ENCODE peak calls at places on chromosomes 2 and 18, in nine cellular contexts. L is NCI-H146; K is CD4-positive, CD25-positive, alpha-beta regulatory T cell; V is iPS-NIHi11; D is activated T-helper 9 cell treated with anti-CD3 and anti-CD28 coated beads, Interleukin-2, amount 50 U/mL, for 16 hours; Y is iris pigment epithelial cell; E is HuH-7; P is lower leg skin; N is psoas muscle. M is an unnamed sample.
A peak's percentile ranks its signal among the peaks of the same experiment; 100 is the strongest.

GRCh38 chr2:128041561-128041960 is 13.7 kb upstream of the SAP130 start:
- DNase-seq in V (no peak), P (no peak), E (no peak), L (no peak), K (no peak), N (no peak), D (no peak), Y (no peak), M (no peak)

GRCh38 chr2:28896906-28897305 is 2.4 kb downstream of the WDR43 start:
- DNase-seq in E (no peak), Y (peak; percentile 47), D (no peak), L (no peak), K (no peak), N (no peak), P (no peak), V (no peak), M (peak; percentile 71)

GRCh38 chr2:206296128-206296527 is 21.7 kb downstream of the ZDBF2 start:
- DNase-seq in Y (peak; percentile 86), V (no peak), P (no peak), N (no peak), K (no peak), E (no peak), D (no peak), L (no peak), M (peak; percentile 17)

GRCh38 chr2:10880586-10881321 is 31.0 kb upstream of the KCNF1 start:
- DNase-seq in P (no peak), N (no peak), D (no peak), K (peak; percentile 41), V (no peak), L (no peak), E (no peak), Y (no peak), M (no peak)

GRCh38 chr2:111950241-111950640 is 51.8 kb downstream of the MERTK start:
- DNase-seq in D (no peak), K (no peak), N (no peak), L (no peak), V (no peak), P (no peak), Y (no peak), E (no peak), M (no peak)

GRCh38 chr18:55083461-55083860 is 124.2 kb upstream of the CCDC68 start:
- DNase-seq in L (no peak), N (no peak), Y (peak; percentile 62), D (no peak), E (no peak), K (no peak), V (no peak), P (no peak), M (peak; percentile 52)

GRCh38 chr2:64288321-64288931 is 144.2 kb upstream of the PELI1 start:
- DNase-seq in K (no peak), E (no peak), V (peak; percentile 56), Y (peak; percentile 84), D (no peak), L (no peak), P (no peak), N (no peak), M (peak; percentile 83)

GRCh38 chr2:68237404-68237803 is 14.9 kb downstream of the PPP3R1 start:
- DNase-seq in P (no peak), Y (peak; percentile 80), E (no peak), K (no peak), L (no peak), N (no peak), D (no peak), V (no peak), M (peak; percentile 68)

GRCh38 chr2:219851801-219852481 is 224.5 kb downstream of the SLC4A3 start:
- DNase-seq in P (no peak), K (no peak), Y (peak; percentile 6), E (no peak), N (no peak), D (no peak), V (peak; percentile 27), L (no peak), M (peak; percentile 23)

GRCh38 chr2:45765847-45766254 is 114.4 kb downstream of the PRKCE start:
- DNase-seq in D (no peak), K (no peak), L (no peak), V (no peak), P (no peak), N (no peak), Y (no peak), E (no peak), M (peak; percentile 36)

GRCh38 chr18:32060026-32060425 is 31.6 kb upstream of the RNF138 start:
- DNase-seq in L (no peak), V (no peak), E (no peak), P (no peak), D (no peak), K (peak; percentile 30), N (no peak), Y (no peak), M (no peak)

GRCh38 chr18:22439447-22439846 is 21.7 kb upstream of the CTAGE1 start:
- DNase-seq in N (no peak), Y (peak; percentile 48), L (no peak), K (no peak), E (no peak), D (no peak), P (no peak), V (no peak), M (peak; percentile 63)

GRCh38 chr2:85710687-85711577 is 16.8 kb downstream of the GNLY start:
- DNase-seq in V (no peak), E (no peak), Y (peak; percentile 41), L (no peak), K (no peak), D (no peak), N (peak; percentile 60), P (peak; percentile 88), M (no peak)

GRCh38 chr2:20457027-20457426 is 10.2 kb downstream of the RHOB start:
- DNase-seq in L (no peak), D (no peak), K (no peak), P (no peak), N (no peak), V (no peak), Y (peak; percentile 88), E (no peak), M (peak; percentile 65)

GRCh38 chr18:8783994-8784530 is 78.7 kb downstream of the MTCL1 start:
- DNase-seq in Y (no peak), V (no peak), P (no peak), N (no peak), K (no peak), E (no peak), L (no peak), D (no peak), M (no peak)

GRCh38 chr18:5972298-5972697 is 77.0 kb upstream of the TMEM200C start:
- DNase-seq in D (no peak), K (no peak), N (no peak), E (no peak), Y (no peak), P (no peak), V (no peak), L (no peak), M (no peak)

GRCh38 chr18:48563027-48563426 is 24.2 kb downstream of the CTIF start:
- DNase-seq in N (no peak), V (no peak), Y (peak; percentile 85), P (no peak), E (no peak), D (no peak), K (no peak), L (no peak), M (peak; percentile 92)

GRCh38 chr18:55018602-55019001 is 59.3 kb upstream of the CCDC68 start:
- DNase-seq in K (no peak), V (no peak), L (no peak), E (no peak), Y (peak; percentile 85), P (no peak), D (no peak), N (no peak), M (peak; percentile 68)

GRCh38 chr18:2758309-2758708 is 88.5 kb upstream of the EMILIN2 start:
- DNase-seq in E (no peak), N (no peak), P (no peak), L (no peak), V (no peak), Y (no peak), K (no peak), D (no peak), M (no peak)

GRCh38 chr2:636151-636621 is 41.0 kb downstream of the TMEM18 start:
- DNase-seq in P (no peak), E (no peak), Y (no peak), K (no peak), N (no peak), V (no peak), D (no peak), L (no peak), M (no peak)